ENCODE peak calls at places on chromosomes 13 and 19, in four cellular contexts. N, R, T and M are unnamed samples.

GRCh38 chr19:29526730-29527499 is 1.1 kb downstream of the VSTM2B start:
- DNase-seq in T (peak; percentile 33), N (no peak), R (peak; percentile 49), M (no peak)

GRCh38 chr19:46924874-46925547 is 64.2 kb downstream of the ARHGAP35 start:
- DNase-seq in T (peak; percentile 66), N (no peak), R (no peak), M (no peak)

GRCh38 chr19:17902701-17903100 is 30.1 kb upstream of the CCDC124 start:
- DNase-seq in R (no peak), T (no peak), N (no peak), M (no peak)

GRCh38 chr13:29758591-29759114 is 91.8 kb downstream of the UBL3 start:
- DNase-seq in R (no peak), N (peak; percentile 5), T (peak; percentile 10), M (no peak)

GRCh38 chr19:30670011-30670329 is 297.8 kb downstream of the ZNF536 start:
- DNase-seq in T (no peak), N (no peak), R (no peak), M (no peak)

GRCh38 chr19:3479819-3480215 is 508 bp downstream of the SMIM24 start:
- DNase-seq in R (peak; percentile 75), T (peak; percentile 91), N (no peak), M (peak; percentile 72)

GRCh38 chr13:70568571-70568970 is 460.3 kb upstream of the KLHL1 start:
- DNase-seq in N (peak; percentile 25), T (peak; percentile 5), R (no peak), M (peak; percentile 64)

GRCh38 chr13:25574437-25575426 is 203.0 kb downstream of the ATP8A2 start:
- DNase-seq in N (peak; percentile 74), T (peak; percentile 47), R (peak; percentile 87), M (peak; percentile 58)

GRCh38 chr13:112330066-112330465 is 46.1 kb upstream of the SPACA7 start:
- DNase-seq in T (no peak), N (no peak), R (no peak), M (no peak)

GRCh38 chr13:42654760-42655159 is 80.8 kb downstream of the TNFSF11 start:
- DNase-seq in R (no peak), N (no peak), T (no peak), M (no peak)

GRCh38 chr13:39892731-39893293 is 237.3 kb downstream of the COG6 start:
- DNase-seq in R (no peak), T (no peak), N (no peak), M (no peak)

GRCh38 chr13:112645327-112645914 is 44.4 kb upstream of the ATP11A start:
- DNase-seq in T (no peak), N (no peak), R (no peak), M (no peak)

GRCh38 chr19:43554317-43554895 is 20.9 kb downstream of the XRCC1 start:
- DNase-seq in R (no peak), N (no peak), T (no peak), M (no peak)

GRCh38 chr13:105703843-105704242 is 831.6 kb downstream of the EFNB2 start:
- DNase-seq in N (no peak), T (no peak), R (no peak), M (no peak)

GRCh38 chr19:39692166-39692565 is 12.1 kb upstream of the LGALS14 start:
- DNase-seq in T (no peak), R (no peak), N (no peak), M (no peak)

GRCh38 chr13:49097374-49097773 is 121.7 kb downstream of the FNDC3A start:
- DNase-seq in T (no peak), N (peak; percentile 70), R (no peak), M (no peak)

DNA sequence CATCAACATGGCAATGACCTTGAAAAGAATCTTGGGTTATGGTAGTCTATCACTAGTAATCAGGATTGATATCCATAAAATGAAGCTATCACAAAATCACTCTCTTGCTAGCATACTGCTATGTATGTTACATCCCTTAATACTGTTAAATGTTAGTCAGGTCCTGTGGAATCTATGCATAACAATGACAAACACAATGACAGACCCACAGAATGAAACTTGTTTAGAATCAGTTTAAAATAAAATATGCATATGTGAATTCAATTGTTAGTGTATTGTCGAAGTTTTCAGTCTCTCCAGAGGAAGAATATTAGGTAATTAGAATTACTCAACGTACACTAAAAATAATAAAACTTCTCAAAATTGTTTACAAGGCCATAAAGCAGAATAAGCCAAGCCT is 137.6 kb downstream of the DACH1 start:
- DNase-seq in T (no peak), R (no peak), N (no peak), M (no peak)
- TF ChIP-seq ELF4 in T (no peak), R (no peak), N (no peak), M (no peak)

GRCh38 chr19:892243-892996 is 567 bp downstream of the MED16 start:
- DNase-seq in N (no peak), T (no peak), R (peak; percentile 56), M (no peak)
- TF ChIP-seq ELF4 in N (no peak), T (no peak), R (no peak), M (no peak)

GRCh38 chr13:114285166-114285808 is 3.9 kb downstream of the UPF3A start:
- DNase-seq in T (no peak), N (no peak), R (no peak), M (no peak)
- TF ChIP-seq ELF4 in T (no peak), N (no peak), R (no peak), M (no peak)

GRCh38 chr13:94999871-95000270 is 287.5 kb upstream of the SOX21 start:
- DNase-seq in R (no peak), T (no peak), N (no peak), M (no peak)

GRCh38 chr13:95005300-95005699 is 293.0 kb upstream of the SOX21 start:
- DNase-seq in N (no peak), R (no peak), T (no peak), M (no peak)

GRCh38 chr13:95007322-95007721 is 293.9 kb downstream of the ABCC4 start:
- DNase-seq in N (no peak), R (no peak), T (no peak), M (no peak)

GRCh38 chr13:95002126-95002525 is 289.8 kb upstream of the SOX21 start:
- DNase-seq in R (no peak), T (no peak), N (peak; percentile 46), M (no peak)

GRCh38 chr13:95002968-95003813 is 290.8 kb upstream of the SOX21 start:
- DNase-seq in T (no peak), N (no peak), R (peak; percentile 29), M (no peak)
- TF ChIP-seq ELF4 in T (no peak), N (no peak), R (no peak), M (no peak)

GRCh38 chr19:34345934-34346333 is 19.1 kb upstream of the GPI start:
- DNase-seq in T (peak; percentile 78), N (peak; percentile 63), R (peak; percentile 89), M (peak; percentile 81)
- TF ChIP-seq ELF4 in T (no peak), N (no peak), R (no peak), M (no peak)

GRCh38 chr13:74442751-74443150 is 308.5 kb upstream of the KLF12 start:
- DNase-seq in R (no peak), T (no peak), N (no peak), M (no peak)
- TF ChIP-seq ELF4 in R (no peak), T (no peak), N (no peak), M (no peak)

DNA sequence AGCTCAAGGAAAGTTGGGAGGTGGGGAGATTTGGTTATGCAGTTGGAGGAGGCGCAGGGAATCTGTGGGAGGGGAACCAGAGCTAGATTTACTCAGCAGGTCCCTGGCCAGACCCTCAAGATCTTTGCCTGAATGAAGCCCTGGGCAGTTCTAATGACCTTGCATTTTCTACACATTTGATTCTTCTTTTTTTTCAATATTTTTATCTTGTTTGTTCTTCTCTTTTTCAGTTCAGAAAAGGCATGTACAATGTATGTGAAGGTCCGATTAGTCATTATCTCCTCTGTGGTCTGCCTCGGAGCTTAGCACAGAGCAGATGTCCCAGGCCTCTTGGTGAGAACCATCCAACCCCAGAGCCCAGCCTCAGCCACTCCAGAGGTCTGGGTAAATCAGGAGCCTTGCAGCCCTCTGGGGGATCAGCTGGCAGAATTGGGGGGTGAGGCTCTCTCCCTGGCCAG is 24.2 kb downstream of the SERP2 start:
- DNase-seq in T (peak; percentile 89), N (no peak), R (no peak), M (no peak)
- TF ChIP-seq ELF4 in T (no peak), N (no peak), R (no peak), M (no peak)